ENCODE peak calls at places on chromosomes 12 and 14, in nine cellular contexts. One of them, this sample, is unnamed.

GRCh38 chr14:75811862-75812505 is 150.9 kb downstream of the TTLL5 start:
- DNase-seq in fibroblast of lung: no peak
- DNase-seq in heart left ventricle: no peak
- DNase-seq in kidney: no peak
- DNase-seq in breast epithelium: no peak
- DNase-seq in brain microvascular endothelial cell: no peak
- DNase-seq in lung: no peak
- DNase-seq in A549: no peak
- DNase-seq in effector memory CD4-positive, alpha-beta T cell: no peak
- DNase-seq in this sample: no peak

GRCh38 chr12:75747572-75747995 is 236.2 kb upstream of the KRR1 start:
- DNase-seq in fibroblast of lung: peak
- DNase-seq in heart left ventricle: no peak
- DNase-seq in kidney: no peak
- DNase-seq in breast epithelium: no peak
- DNase-seq in brain microvascular endothelial cell: peak
- DNase-seq in lung: no peak
- DNase-seq in A549: no peak
- DNase-seq in effector memory CD4-positive, alpha-beta T cell: no peak
- DNase-seq in this sample: no peak

GRCh38 chr12:6941786-6942185 is 1.8 kb upstream of the RNU7-1 start:
- DNase-seq in fibroblast of lung: no peak
- DNase-seq in heart left ventricle: no peak
- DNase-seq in kidney: peak
- DNase-seq in breast epithelium: no peak
- DNase-seq in brain microvascular endothelial cell: no peak
- DNase-seq in lung: no peak
- DNase-seq in A549: no peak
- DNase-seq in effector memory CD4-positive, alpha-beta T cell: no peak
- DNase-seq in this sample: no peak

GRCh38 chr12:89352242-89352491 is 134 bp downstream of the DUSP6 start:
- DNase-seq in fibroblast of lung: no peak
- DNase-seq in heart left ventricle: no peak
- DNase-seq in kidney: no peak
- DNase-seq in breast epithelium: no peak
- DNase-seq in brain microvascular endothelial cell: no peak
- DNase-seq in lung: no peak
- DNase-seq in A549: no peak
- DNase-seq in effector memory CD4-positive, alpha-beta T cell: no peak
- DNase-seq in this sample: no peak

GRCh38 chr14:98606041-98606640 is 665.9 kb downstream of the BCL11B start:
- DNase-seq in fibroblast of lung: no peak
- DNase-seq in heart left ventricle: no peak
- DNase-seq in kidney: no peak
- DNase-seq in breast epithelium: no peak
- DNase-seq in brain microvascular endothelial cell: no peak
- DNase-seq in lung: no peak
- DNase-seq in A549: no peak
- DNase-seq in effector memory CD4-positive, alpha-beta T cell: no peak
- DNase-seq in this sample: no peak

GRCh38 chr12:95709152-95709551 is 81.4 kb downstream of the NTN4 start:
- DNase-seq in fibroblast of lung: peak
- DNase-seq in heart left ventricle: no peak
- DNase-seq in kidney: no peak
- DNase-seq in breast epithelium: no peak
- DNase-seq in brain microvascular endothelial cell: no peak
- DNase-seq in lung: no peak
- DNase-seq in A549: no peak
- DNase-seq in effector memory CD4-positive, alpha-beta T cell: no peak
- DNase-seq in this sample: no peak

GRCh38 chr14:62039871-62040270 is 277.7 kb downstream of the SNAPC1 start:
- DNase-seq in fibroblast of lung: no peak
- DNase-seq in heart left ventricle: no peak
- DNase-seq in kidney: no peak
- DNase-seq in breast epithelium: no peak
- DNase-seq in brain microvascular endothelial cell: no peak
- DNase-seq in lung: no peak
- DNase-seq in A549: no peak
- DNase-seq in effector memory CD4-positive, alpha-beta T cell: no peak
- DNase-seq in this sample: no peak

GRCh38 chr14:21923820-21924219 is 250.2 kb upstream of the OR4E1 start:
- DNase-seq in fibroblast of lung: no peak
- DNase-seq in heart left ventricle: no peak
- DNase-seq in kidney: no peak
- DNase-seq in breast epithelium: no peak
- DNase-seq in brain microvascular endothelial cell: no peak
- DNase-seq in lung: no peak
- DNase-seq in A549: no peak
- DNase-seq in effector memory CD4-positive, alpha-beta T cell: no peak
- DNase-seq in this sample: no peak

GRCh38 chr14:72892103-72892878 is 1.6 kb downstream of the DPF3 start:
- DNase-seq in fibroblast of lung: peak
- DNase-seq in heart left ventricle: no peak
- DNase-seq in kidney: peak
- DNase-seq in breast epithelium: no peak
- DNase-seq in brain microvascular endothelial cell: peak
- DNase-seq in lung: no peak
- DNase-seq in A549: no peak
- DNase-seq in effector memory CD4-positive, alpha-beta T cell: no peak
- DNase-seq in this sample: peak

GRCh38 chr12:18895946-18896345 is 158.0 kb downstream of the CAPZA3 start:
- DNase-seq in fibroblast of lung: no peak
- DNase-seq in heart left ventricle: peak
- DNase-seq in kidney: peak
- DNase-seq in breast epithelium: no peak
- DNase-seq in brain microvascular endothelial cell: no peak
- DNase-seq in lung: no peak
- DNase-seq in A549: no peak
- DNase-seq in effector memory CD4-positive, alpha-beta T cell: no peak
- DNase-seq in this sample: peak

GRCh38 chr12:6765634-6766581 is at the start of gene PTMS:
- DNase-seq in fibroblast of lung: peak
- DNase-seq in heart left ventricle: peak
- DNase-seq in kidney: peak
- DNase-seq in breast epithelium: peak
- DNase-seq in brain microvascular endothelial cell: peak
- DNase-seq in lung: peak
- DNase-seq in A549: peak
- DNase-seq in effector memory CD4-positive, alpha-beta T cell: no peak
- DNase-seq in this sample: peak

GRCh38 chr12:52874573-52875435 is 26.0 kb upstream of the KRT78 start:
- DNase-seq in fibroblast of lung: no peak
- DNase-seq in heart left ventricle: no peak
- DNase-seq in kidney: peak
- DNase-seq in breast epithelium: no peak
- DNase-seq in brain microvascular endothelial cell: no peak
- DNase-seq in lung: no peak
- DNase-seq in A549: no peak
- DNase-seq in effector memory CD4-positive, alpha-beta T cell: no peak
- DNase-seq in this sample: no peak

GRCh38 chr12:96083020-96083489 is 47.7 kb upstream of the LTA4H start:
- DNase-seq in fibroblast of lung: peak
- DNase-seq in heart left ventricle: no peak
- DNase-seq in kidney: no peak
- DNase-seq in breast epithelium: no peak
- DNase-seq in brain microvascular endothelial cell: no peak
- DNase-seq in lung: no peak
- DNase-seq in A549: no peak
- DNase-seq in effector memory CD4-positive, alpha-beta T cell: no peak
- DNase-seq in this sample: no peak

GRCh38 chr12:119528241-119528640 is 65.3 kb upstream of the TMEM233 start:
- DNase-seq in fibroblast of lung: peak
- DNase-seq in heart left ventricle: no peak
- DNase-seq in kidney: no peak
- DNase-seq in breast epithelium: no peak
- DNase-seq in brain microvascular endothelial cell: peak
- DNase-seq in lung: no peak
- DNase-seq in A549: peak
- DNase-seq in effector memory CD4-positive, alpha-beta T cell: no peak
- DNase-seq in this sample: no peak

GRCh38 chr14:56002876-56003625 is 115.2 kb upstream of the PELI2 start:
- DNase-seq in fibroblast of lung: no peak
- DNase-seq in heart left ventricle: no peak
- DNase-seq in kidney: no peak
- DNase-seq in breast epithelium: no peak
- DNase-seq in brain microvascular endothelial cell: no peak
- DNase-seq in lung: no peak
- DNase-seq in A549: no peak
- DNase-seq in effector memory CD4-positive, alpha-beta T cell: peak
- DNase-seq in this sample: no peak

GRCh38 chr12:22625671-22626251 is 790 bp downstream of the ETNK1 start:
- DNase-seq in fibroblast of lung: peak
- DNase-seq in heart left ventricle: peak
- DNase-seq in kidney: no peak
- DNase-seq in breast epithelium: peak
- DNase-seq in brain microvascular endothelial cell: peak
- DNase-seq in lung: no peak
- DNase-seq in A549: peak
- DNase-seq in effector memory CD4-positive, alpha-beta T cell: no peak
- DNase-seq in this sample: peak

GRCh38 chr12:92028039-92028709 is 117.5 kb downstream of the BTG1 start:
- DNase-seq in fibroblast of lung: peak
- DNase-seq in heart left ventricle: no peak
- DNase-seq in kidney: no peak
- DNase-seq in breast epithelium: no peak
- DNase-seq in brain microvascular endothelial cell: no peak
- DNase-seq in lung: no peak
- DNase-seq in A549: no peak
- DNase-seq in effector memory CD4-positive, alpha-beta T cell: no peak
- DNase-seq in this sample: no peak

GRCh38 chr12:54549774-54550451 is 512 bp downstream of the PDE1B start:
- DNase-seq in fibroblast of lung: peak
- DNase-seq in heart left ventricle: no peak
- DNase-seq in kidney: peak
- DNase-seq in breast epithelium: no peak
- DNase-seq in brain microvascular endothelial cell: no peak
- DNase-seq in lung: no peak
- DNase-seq in A549: no peak
- DNase-seq in effector memory CD4-positive, alpha-beta T cell: no peak
- DNase-seq in this sample: no peak

DNA sequence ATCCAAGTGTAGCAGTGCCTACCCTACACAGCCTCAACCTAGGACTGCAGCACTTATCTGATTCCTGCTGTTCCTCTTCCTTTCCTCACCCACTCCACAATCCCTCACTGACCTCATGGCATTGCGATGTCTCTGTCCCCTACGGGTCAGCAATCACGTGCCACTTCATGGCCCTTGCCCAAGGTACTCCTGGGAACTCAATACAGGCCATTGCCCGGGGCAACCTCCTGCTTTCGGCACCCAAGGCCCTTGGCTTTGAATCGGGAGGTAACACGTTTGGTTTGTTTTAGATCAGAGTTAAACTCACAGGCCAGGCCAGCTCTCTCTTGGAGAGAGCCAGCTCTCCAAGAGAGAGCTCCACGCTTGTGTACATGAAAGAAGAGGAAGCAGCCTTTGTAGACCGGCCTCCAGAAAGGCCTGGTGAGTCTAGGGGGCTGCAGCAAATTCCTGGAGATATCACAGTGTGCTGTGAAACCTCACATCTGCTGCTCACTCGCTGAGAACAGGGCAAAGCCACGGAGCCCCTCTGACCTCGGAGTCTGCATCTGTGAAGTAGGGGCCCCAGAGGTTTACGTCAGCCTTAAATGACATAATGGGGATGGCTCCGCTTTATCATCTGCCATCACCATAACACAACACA is 12.2 kb downstream of the CLMN start:
- DNase-seq in fibroblast of lung: no peak
- DNase-seq in heart left ventricle: peak
- DNase-seq in kidney: peak
- DNase-seq in breast epithelium: peak
- DNase-seq in brain microvascular endothelial cell: no peak
- DNase-seq in lung: no peak
- DNase-seq in A549: no peak
- DNase-seq in effector memory CD4-positive, alpha-beta T cell: no peak
- DNase-seq in this sample: peak
- H3K27ac ChIP-seq in fibroblast of lung: no peak
- H3K27ac ChIP-seq in heart left ventricle: peak
- H3K27ac ChIP-seq in kidney: peak
- H3K27ac ChIP-seq in breast epithelium: peak
- H3K27ac ChIP-seq in brain microvascular endothelial cell: no peak
- H3K27ac ChIP-seq in lung: peak
- H3K27ac ChIP-seq in A549: no peak
- H3K27ac ChIP-seq in effector memory CD4-positive, alpha-beta T cell: no peak
- H3K27ac ChIP-seq in this sample: no peak

DNA sequence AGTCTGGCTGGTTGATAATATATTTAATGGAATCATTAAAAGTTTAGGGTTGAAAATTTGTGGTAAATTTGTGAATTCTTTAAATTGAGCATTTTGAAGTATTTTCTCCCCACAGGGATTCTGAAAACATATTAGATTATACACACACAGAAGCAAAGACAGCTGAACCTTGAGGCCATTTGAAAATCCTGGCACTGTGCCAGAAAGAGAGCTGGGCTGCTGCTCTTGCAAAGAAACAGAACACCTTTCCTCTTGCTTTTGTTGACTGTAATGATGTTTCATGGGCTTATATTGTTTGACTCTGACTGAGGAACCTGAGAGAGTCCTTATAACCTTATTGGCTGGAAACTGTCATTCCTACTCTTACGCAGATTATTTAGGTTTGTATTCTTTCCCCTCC is 4.8 kb downstream of the RNF34 start:
- DNase-seq in fibroblast of lung: no peak
- DNase-seq in heart left ventricle: no peak
- DNase-seq in kidney: no peak
- DNase-seq in breast epithelium: no peak
- DNase-seq in brain microvascular endothelial cell: no peak
- DNase-seq in lung: no peak
- DNase-seq in A549: no peak
- DNase-seq in effector memory CD4-positive, alpha-beta T cell: no peak
- DNase-seq in this sample: no peak
- H3K4me3 ChIP-seq in fibroblast of lung: no peak
- H3K4me3 ChIP-seq in heart left ventricle: no peak
- H3K4me3 ChIP-seq in kidney: no peak
- H3K4me3 ChIP-seq in breast epithelium: no peak
- H3K4me3 ChIP-seq in brain microvascular endothelial cell: no peak
- H3K4me3 ChIP-seq in lung: no peak
- H3K4me3 ChIP-seq in A549: no peak
- H3K4me3 ChIP-seq in effector memory CD4-positive, alpha-beta T cell: no peak
- H3K4me3 ChIP-seq in this sample: no peak

DNA sequence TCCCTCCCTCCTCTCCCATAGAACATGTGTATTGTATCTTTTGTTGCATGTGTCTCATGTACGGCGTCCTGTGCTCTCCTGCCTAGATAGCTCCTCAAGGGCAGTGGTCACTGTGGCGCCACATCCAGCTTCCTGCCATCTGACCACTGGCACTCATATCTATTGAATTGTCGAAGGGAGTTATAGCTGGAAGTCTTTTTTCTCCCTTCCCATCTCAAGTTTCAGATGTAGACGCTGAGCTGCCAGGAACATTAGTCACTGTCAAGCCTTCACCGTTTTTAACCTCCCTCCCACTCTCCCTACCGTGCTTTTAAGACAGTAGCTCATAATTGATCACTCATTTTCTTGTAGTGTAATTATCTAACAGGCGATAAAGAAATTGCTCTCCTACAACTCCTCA is 33.0 kb downstream of the MTHFD1 start:
- DNase-seq in fibroblast of lung: peak
- DNase-seq in heart left ventricle: no peak
- DNase-seq in kidney: no peak
- DNase-seq in breast epithelium: no peak
- DNase-seq in brain microvascular endothelial cell: peak
- DNase-seq in lung: no peak
- DNase-seq in A549: peak
- DNase-seq in effector memory CD4-positive, alpha-beta T cell: no peak
- DNase-seq in this sample: no peak
- H3K27ac ChIP-seq in fibroblast of lung: no peak
- H3K27ac ChIP-seq in heart left ventricle: no peak
- H3K27ac ChIP-seq in kidney: no peak
- H3K27ac ChIP-seq in breast epithelium: no peak
- H3K27ac ChIP-seq in brain microvascular endothelial cell: peak
- H3K27ac ChIP-seq in lung: no peak
- H3K27ac ChIP-seq in A549: peak
- H3K27ac ChIP-seq in effector memory CD4-positive, alpha-beta T cell: no peak
- H3K27ac ChIP-seq in this sample: no peak

GRCh38 chr14:100374270-100374669 is 51.1 kb downstream of the SLC25A47 start:
- DNase-seq in fibroblast of lung: no peak
- DNase-seq in heart left ventricle: no peak
- DNase-seq in kidney: no peak
- DNase-seq in breast epithelium: no peak
- DNase-seq in brain microvascular endothelial cell: no peak
- DNase-seq in lung: no peak
- DNase-seq in A549: no peak
- DNase-seq in effector memory CD4-positive, alpha-beta T cell: no peak
- DNase-seq in this sample: no peak
- H3K4me3 ChIP-seq in fibroblast of lung: peak
- H3K4me3 ChIP-seq in heart left ventricle: peak
- H3K4me3 ChIP-seq in kidney: peak
- H3K4me3 ChIP-seq in breast epithelium: peak
- H3K4me3 ChIP-seq in brain microvascular endothelial cell: peak
- H3K4me3 ChIP-seq in lung: peak
- H3K4me3 ChIP-seq in A549: no peak
- H3K4me3 ChIP-seq in effector memory CD4-positive, alpha-beta T cell: no peak
- H3K4me3 ChIP-seq in this sample: peak

This sample was measured in heart right ventricle.